ENCODE peak calls at places on chromosomes 16 and 17, in five cellular contexts. U is EL, L is GM03348, H is left ventricle myocardium superior, J is GM12865. A is an unnamed sample.

GRCh38 chr16:19410435-19411153 is 7.1 kb upstream of the TMC5 start:
- DNase-seq in J (peak), H (peak), L (peak), U (peak), A (no peak)

GRCh38 chr17:4607773-4608187 is 23.5 kb downstream of the SMTNL2 start:
- DNase-seq in J (no peak), U (peak), L (no peak), H (peak), A (peak)

GRCh38 chr17:50511058-50511457 is 2.8 kb downstream of the MYCBPAP start:
- DNase-seq in H (no peak), L (no peak), U (peak), J (peak), A (no peak)

GRCh38 chr16:7055443-7055842 is 277.2 kb upstream of the RBFOX1 start:
- DNase-seq in H (no peak), J (no peak), L (no peak), U (no peak), A (no peak)

GRCh38 chr16:10598157-10598556 is 17.8 kb upstream of the EMP2 start:
- DNase-seq in J (no peak), L (no peak), H (peak), U (no peak), A (peak)

GRCh38 chr17:72618018-72618509 is 474.4 kb downstream of the SLC39A11 start:
- DNase-seq in H (no peak), U (no peak), L (no peak), J (peak), A (no peak)

GRCh38 chr17:39027440-39028035 is 60.3 kb upstream of the FBXO47 start:
- DNase-seq in H (peak), U (no peak), L (no peak), J (no peak), A (peak)

GRCh38 chr16:81237282-81237681 is 1.2 kb upstream of the BCO1 start:
- DNase-seq in J (no peak), L (no peak), U (no peak), H (peak), A (peak)

GRCh38 chr16:27233731-27234130 is 30.4 kb downstream of the KDM8 start:
- DNase-seq in H (no peak), L (no peak), U (no peak), J (no peak), A (peak)

GRCh38 chr16:85687651-85688471 is 893 bp downstream of the GINS2 start:
- DNase-seq in J (no peak), L (no peak), U (no peak), H (no peak), A (peak)

GRCh38 chr16:27405546-27406451 is 3.8 kb downstream of the IL21R start:
- DNase-seq in J (peak), H (no peak), U (no peak), L (peak), A (no peak)

GRCh38 chr17:48144976-48145798 is 37.6 kb downstream of the SNX11 start:
- DNase-seq in J (peak), U (no peak), H (no peak), L (no peak), A (no peak)

GRCh38 chr16:69526831-69527655 is 38.7 kb upstream of the NFAT5 start:
- DNase-seq in J (no peak), L (no peak), U (no peak), H (no peak), A (no peak)

GRCh38 chr17:66580601-66581385 is 254.1 kb upstream of the CACNG5 start:
- DNase-seq in J (no peak), U (peak), L (no peak), H (no peak), A (no peak)

GRCh38 chr16:11597268-11597690 is 10.6 kb upstream of the LITAF start:
- DNase-seq in L (peak), J (no peak), U (peak), H (no peak), A (no peak)

A was measured in Right ventricle myocardium superior.